ENCODE peak calls at places on chromosomes 7 and 10, in seven cellular contexts. R is aorta; V is activated T-helper 1 cell treated with anti-CD3 and anti-CD28 coated beads, Interleukin-12 subunit alpha, Interleukin-12 subunit beta, Interleukin-2, Interleukin-4 antibody, amounts not matched to agents 30 ng/mL and 10 ng/mL and 1 ng/mL, durations not matched to agents 14 hours and 24 hours and 36 hours; O is cardiac muscle cell; U is activated T-cell treated with anti-CD3 and anti-CD28 coated beads for 48 hours; Q is endothelial cell; K is stimulated activated CD8-positive, alpha-beta memory T cell treated with anti-CD3 and anti-CD28 coated beads, Interleukin-2, amount 100 ng/mL, for 48 hours. S is an unnamed sample.

GRCh38 chr10:125060851-125061556 is 99.4 kb downstream of the CTBP2 start:
- DNase-seq in R (peak), V (no peak), O (peak), U (peak), Q (peak), K (peak), S (peak)

GRCh38 chr7:1619152-1620079 is 49.6 kb upstream of the PSMG3 start:
- DNase-seq in R (peak), V (no peak), O (no peak), U (no peak), Q (no peak), K (no peak), S (no peak)

GRCh38 chr7:77913977-77914607 is 115.5 kb downstream of the PHTF2 start:
- DNase-seq in R (no peak), V (no peak), O (no peak), U (no peak), Q (no peak), K (no peak), S (no peak)

GRCh38 chr7:108114117-108114841 is 15.9 kb downstream of the LAMB4 start:
- DNase-seq in R (no peak), V (no peak), O (peak), U (no peak), Q (peak), K (no peak), S (no peak)

GRCh38 chr10:93916257-93917063 is 22.7 kb downstream of the SLC35G1 start:
- DNase-seq in R (no peak), V (no peak), O (peak), U (no peak), Q (no peak), K (no peak), S (no peak)

GRCh38 chr10:31037749-31038148 is 6.1 kb upstream of the ZNF438 start:
- DNase-seq in R (no peak), V (no peak), O (no peak), U (no peak), Q (no peak), K (no peak), S (no peak)

GRCh38 chr10:86347856-86348255 is 18.7 kb downstream of the GRID1 start:
- DNase-seq in R (peak), V (no peak), O (no peak), U (no peak), Q (no peak), K (no peak), S (no peak)

GRCh38 chr7:145978769-145979168 is 137.8 kb upstream of the CNTNAP2 start:
- DNase-seq in R (no peak), V (no peak), O (no peak), U (no peak), Q (no peak), K (no peak), S (no peak)

GRCh38 chr10:60963441-60964256 is 19.7 kb upstream of the RHOBTB1 start:
- DNase-seq in R (no peak), V (no peak), O (no peak), U (no peak), Q (no peak), K (no peak), S (no peak)

GRCh38 chr10:127738512-127739424 is 1.8 kb downstream of the FOXI2 start:
- DNase-seq in R (no peak), V (no peak), O (no peak), U (no peak), Q (no peak), K (no peak), S (no peak)

GRCh38 chr10:131556061-131556896 is 244.8 kb upstream of the TCERG1L start:
- DNase-seq in R (no peak), V (no peak), O (no peak), U (no peak), Q (no peak), K (no peak), S (no peak)

GRCh38 chr10:87675396-87676376 is 16.0 kb downstream of the PAPSS2 start:
- DNase-seq in R (no peak), V (no peak), O (no peak), U (no peak), Q (no peak), K (no peak), S (no peak)

GRCh38 chr7:81294897-81295515 is 376.2 kb upstream of the SEMA3C start:
- DNase-seq in R (no peak), V (no peak), O (no peak), U (no peak), Q (no peak), K (no peak), S (no peak)

GRCh38 chr7:47418910-47419309 is 163.0 kb downstream of the TNS3 start:
- DNase-seq in R (no peak), V (no peak), O (no peak), U (no peak), Q (no peak), K (no peak), S (no peak)

GRCh38 chr10:46305430-46305808 is 18.6 kb downstream of the ANTXRL start:
- DNase-seq in R (peak), V (no peak), O (no peak), U (no peak), Q (no peak), K (no peak), S (no peak)

GRCh38 chr7:98399903-98400537 is 870 bp downstream of the BAIAP2L1 start:
- DNase-seq in R (no peak), V (no peak), O (peak), U (no peak), Q (peak), K (no peak), S (no peak)

GRCh38 chr7:106817098-106817497 is 48.0 kb upstream of the PIK3CG start:
- DNase-seq in R (no peak), V (no peak), O (no peak), U (no peak), Q (no peak), K (no peak), S (no peak)

GRCh38 chr7:96303105-96303685 is 18.7 kb downstream of the SLC25A13 start:
- DNase-seq in R (no peak), V (no peak), O (no peak), U (no peak), Q (no peak), K (no peak), S (no peak)

GRCh38 chr7:86914468-86915054 is 144.9 kb downstream of the ELAPOR2 start:
- DNase-seq in R (no peak), V (no peak), O (peak), U (no peak), Q (no peak), K (no peak), S (no peak)

GRCh38 chr10:14612873-14613569 is 161.7 kb downstream of the FAM107B start:
- DNase-seq in R (no peak), V (no peak), O (no peak), U (no peak), Q (no peak), K (no peak), S (no peak)

GRCh38 chr7:1425292-1426136 is 33.8 kb downstream of the MICALL2 start:
- DNase-seq in R (no peak), V (no peak), O (peak), U (no peak), Q (no peak), K (no peak), S (no peak)

GRCh38 chr7:155864271-155864985 is 52.2 kb upstream of the SHH start:
- DNase-seq in R (no peak), V (no peak), O (no peak), U (no peak), Q (no peak), K (no peak), S (no peak)

GRCh38 chr10:4810093-4810492 is 15.9 kb upstream of the AKR1E2 start:
- DNase-seq in R (no peak), V (no peak), O (no peak), U (no peak), Q (no peak), K (no peak), S (no peak)

GRCh38 chr7:122262246-122262645 is 42.3 kb downstream of the FEZF1 start:
- DNase-seq in R (no peak), V (no peak), O (no peak), U (no peak), Q (no peak), K (no peak), S (no peak)

GRCh38 chr10:91745086-91745831 is 53.0 kb upstream of the TNKS2 start:
- DNase-seq in R (no peak), V (no peak), O (peak), U (no peak), Q (peak), K (no peak), S (no peak)

GRCh38 chr7:55130079-55130476 is 111.3 kb downstream of the EGFR start:
- DNase-seq in R (no peak), V (no peak), O (no peak), U (no peak), Q (no peak), K (no peak), S (no peak)

GRCh38 chr7:82274681-82275080 is 168.9 kb downstream of the CACNA2D1 start:
- DNase-seq in R (no peak), V (no peak), O (no peak), U (no peak), Q (no peak), K (no peak), S (no peak)